ENCODE peak calls at places on chromosomes 1 and 21, in eight cellular contexts. One of them, this sample, is unnamed.

GRCh38 chr1:183040600-183040999 is 17.4 kb downstream of the LAMC1 start:
- DNase-seq in HCEC 1CT: no peak
- DNase-seq in T-helper 1 cell: no peak
- DNase-seq in stimulated activated CD4-positive, alpha-beta T cell treated with anti-CD3 and anti-CD28 coated beads, Interleukin-12 subunit alpha, Interleukin-12 subunit beta, amount 100 ng/mL, for 48 hours: no peak
- DNase-seq in cardiac fibroblast: no peak
- DNase-seq in hypothalamus: no peak
- DNase-seq in fibroblast of lung: no peak
- DNase-seq in lower lobe of right lung: no peak
- DNase-seq in this sample: no peak

GRCh38 chr1:25530348-25531081 is 12.9 kb upstream of the LDLRAP1 start:
- DNase-seq in stimulated activated CD4-positive, alpha-beta T cell treated with anti-CD3 and anti-CD28 coated beads, Interleukin-12 subunit alpha, Interleukin-12 subunit beta, amount 100 ng/mL, for 48 hours: no peak
- DNase-seq in cardiac fibroblast: no peak
- DNase-seq in fibroblast of lung: no peak
- DNase-seq in HCEC 1CT: no peak
- DNase-seq in T-helper 1 cell: no peak
- DNase-seq in lower lobe of right lung: no peak
- DNase-seq in hypothalamus: no peak
- DNase-seq in this sample: no peak

GRCh38 chr1:59718064-59718988 is 96.4 kb upstream of the HOOK1 start:
- DNase-seq in hypothalamus: no peak
- DNase-seq in lower lobe of right lung: no peak
- DNase-seq in cardiac fibroblast: no peak
- DNase-seq in T-helper 1 cell: no peak
- DNase-seq in fibroblast of lung: peak
- DNase-seq in HCEC 1CT: peak
- DNase-seq in stimulated activated CD4-positive, alpha-beta T cell treated with anti-CD3 and anti-CD28 coated beads, Interleukin-12 subunit alpha, Interleukin-12 subunit beta, amount 100 ng/mL, for 48 hours: no peak
- DNase-seq in this sample: no peak

GRCh38 chr1:33241866-33242265 is 14.4 kb upstream of the ZNF362 start:
- DNase-seq in fibroblast of lung: no peak
- DNase-seq in T-helper 1 cell: no peak
- DNase-seq in lower lobe of right lung: no peak
- DNase-seq in stimulated activated CD4-positive, alpha-beta T cell treated with anti-CD3 and anti-CD28 coated beads, Interleukin-12 subunit alpha, Interleukin-12 subunit beta, amount 100 ng/mL, for 48 hours: no peak
- DNase-seq in cardiac fibroblast: no peak
- DNase-seq in HCEC 1CT: no peak
- DNase-seq in hypothalamus: no peak
- DNase-seq in this sample: no peak

GRCh38 chr1:206897175-206897574 is at the start of gene IL24:
- DNase-seq in stimulated activated CD4-positive, alpha-beta T cell treated with anti-CD3 and anti-CD28 coated beads, Interleukin-12 subunit alpha, Interleukin-12 subunit beta, amount 100 ng/mL, for 48 hours: peak
- DNase-seq in HCEC 1CT: no peak
- DNase-seq in hypothalamus: no peak
- DNase-seq in T-helper 1 cell: no peak
- DNase-seq in fibroblast of lung: no peak
- DNase-seq in lower lobe of right lung: no peak
- DNase-seq in cardiac fibroblast: peak
- DNase-seq in this sample: no peak

GRCh38 chr1:92934395-92935378 is 26.6 kb downstream of the DIPK1A start:
- DNase-seq in HCEC 1CT: peak
- DNase-seq in hypothalamus: no peak
- DNase-seq in lower lobe of right lung: no peak
- DNase-seq in stimulated activated CD4-positive, alpha-beta T cell treated with anti-CD3 and anti-CD28 coated beads, Interleukin-12 subunit alpha, Interleukin-12 subunit beta, amount 100 ng/mL, for 48 hours: no peak
- DNase-seq in fibroblast of lung: peak
- DNase-seq in T-helper 1 cell: no peak
- DNase-seq in cardiac fibroblast: peak
- DNase-seq in this sample: no peak

GRCh38 chr1:58763214-58763613 is 20.6 kb downstream of the JUN start:
- DNase-seq in cardiac fibroblast: peak
- DNase-seq in T-helper 1 cell: no peak
- DNase-seq in lower lobe of right lung: no peak
- DNase-seq in hypothalamus: no peak
- DNase-seq in HCEC 1CT: peak
- DNase-seq in fibroblast of lung: peak
- DNase-seq in stimulated activated CD4-positive, alpha-beta T cell treated with anti-CD3 and anti-CD28 coated beads, Interleukin-12 subunit alpha, Interleukin-12 subunit beta, amount 100 ng/mL, for 48 hours: no peak
- DNase-seq in this sample: peak

GRCh38 chr1:50976890-50977574 is 7.0 kb downstream of the CDKN2C start:
- DNase-seq in lower lobe of right lung: no peak
- DNase-seq in cardiac fibroblast: peak
- DNase-seq in fibroblast of lung: peak
- DNase-seq in HCEC 1CT: peak
- DNase-seq in hypothalamus: no peak
- DNase-seq in T-helper 1 cell: no peak
- DNase-seq in stimulated activated CD4-positive, alpha-beta T cell treated with anti-CD3 and anti-CD28 coated beads, Interleukin-12 subunit alpha, Interleukin-12 subunit beta, amount 100 ng/mL, for 48 hours: no peak
- DNase-seq in this sample: no peak

GRCh38 chr21:27796106-27796505 is 829.2 kb upstream of the ADAMTS5 start:
- DNase-seq in lower lobe of right lung: no peak
- DNase-seq in HCEC 1CT: no peak
- DNase-seq in stimulated activated CD4-positive, alpha-beta T cell treated with anti-CD3 and anti-CD28 coated beads, Interleukin-12 subunit alpha, Interleukin-12 subunit beta, amount 100 ng/mL, for 48 hours: no peak
- DNase-seq in fibroblast of lung: peak
- DNase-seq in hypothalamus: no peak
- DNase-seq in cardiac fibroblast: peak
- DNase-seq in T-helper 1 cell: no peak
- DNase-seq in this sample: no peak

GRCh38 chr1:97791251-97791650 is 129.6 kb downstream of the DPYD start:
- DNase-seq in stimulated activated CD4-positive, alpha-beta T cell treated with anti-CD3 and anti-CD28 coated beads, Interleukin-12 subunit alpha, Interleukin-12 subunit beta, amount 100 ng/mL, for 48 hours: no peak
- DNase-seq in HCEC 1CT: no peak
- DNase-seq in cardiac fibroblast: no peak
- DNase-seq in fibroblast of lung: no peak
- DNase-seq in hypothalamus: no peak
- DNase-seq in lower lobe of right lung: no peak
- DNase-seq in T-helper 1 cell: no peak
- DNase-seq in this sample: no peak

GRCh38 chr21:34881421-34881820 is 167.7 kb downstream of the RUNX1 start:
- DNase-seq in HCEC 1CT: peak
- DNase-seq in T-helper 1 cell: no peak
- DNase-seq in cardiac fibroblast: peak
- DNase-seq in stimulated activated CD4-positive, alpha-beta T cell treated with anti-CD3 and anti-CD28 coated beads, Interleukin-12 subunit alpha, Interleukin-12 subunit beta, amount 100 ng/mL, for 48 hours: no peak
- DNase-seq in fibroblast of lung: peak
- DNase-seq in lower lobe of right lung: no peak
- DNase-seq in hypothalamus: no peak
- DNase-seq in this sample: no peak

GRCh38 chr1:29855761-29856160 is 619.4 kb downstream of the PTPRU start:
- DNase-seq in T-helper 1 cell: no peak
- DNase-seq in lower lobe of right lung: no peak
- DNase-seq in hypothalamus: no peak
- DNase-seq in HCEC 1CT: no peak
- DNase-seq in cardiac fibroblast: no peak
- DNase-seq in fibroblast of lung: no peak
- DNase-seq in stimulated activated CD4-positive, alpha-beta T cell treated with anti-CD3 and anti-CD28 coated beads, Interleukin-12 subunit alpha, Interleukin-12 subunit beta, amount 100 ng/mL, for 48 hours: no peak
- DNase-seq in this sample: no peak

GRCh38 chr1:244665771-244666217 is 12.9 kb downstream of the DESI2 start:
- DNase-seq in hypothalamus: no peak
- DNase-seq in fibroblast of lung: peak
- DNase-seq in lower lobe of right lung: no peak
- DNase-seq in T-helper 1 cell: no peak
- DNase-seq in HCEC 1CT: no peak
- DNase-seq in cardiac fibroblast: no peak
- DNase-seq in stimulated activated CD4-positive, alpha-beta T cell treated with anti-CD3 and anti-CD28 coated beads, Interleukin-12 subunit alpha, Interleukin-12 subunit beta, amount 100 ng/mL, for 48 hours: no peak
- DNase-seq in this sample: no peak

GRCh38 chr1:45001011-45001481 is 10.1 kb downstream of the HECTD3 start:
- DNase-seq in stimulated activated CD4-positive, alpha-beta T cell treated with anti-CD3 and anti-CD28 coated beads, Interleukin-12 subunit alpha, Interleukin-12 subunit beta, amount 100 ng/mL, for 48 hours: no peak
- DNase-seq in fibroblast of lung: no peak
- DNase-seq in T-helper 1 cell: no peak
- DNase-seq in hypothalamus: no peak
- DNase-seq in HCEC 1CT: no peak
- DNase-seq in cardiac fibroblast: no peak
- DNase-seq in lower lobe of right lung: peak
- DNase-seq in this sample: peak

GRCh38 chr1:6313382-6314265 is 52.7 kb upstream of the GPR153 start:
- DNase-seq in lower lobe of right lung: no peak
- DNase-seq in hypothalamus: no peak
- DNase-seq in T-helper 1 cell: no peak
- DNase-seq in stimulated activated CD4-positive, alpha-beta T cell treated with anti-CD3 and anti-CD28 coated beads, Interleukin-12 subunit alpha, Interleukin-12 subunit beta, amount 100 ng/mL, for 48 hours: no peak
- DNase-seq in fibroblast of lung: no peak
- DNase-seq in cardiac fibroblast: no peak
- DNase-seq in HCEC 1CT: no peak
- DNase-seq in this sample: no peak

GRCh38 chr21:46622226-46622625 is 13.2 kb upstream of the PRMT2 start:
- DNase-seq in fibroblast of lung: no peak
- DNase-seq in lower lobe of right lung: peak
- DNase-seq in cardiac fibroblast: peak
- DNase-seq in stimulated activated CD4-positive, alpha-beta T cell treated with anti-CD3 and anti-CD28 coated beads, Interleukin-12 subunit alpha, Interleukin-12 subunit beta, amount 100 ng/mL, for 48 hours: no peak
- DNase-seq in hypothalamus: peak
- DNase-seq in T-helper 1 cell: no peak
- DNase-seq in HCEC 1CT: no peak
- DNase-seq in this sample: no peak

GRCh38 chr1:29593601-29594382 is 357.5 kb downstream of the PTPRU start:
- DNase-seq in T-helper 1 cell: no peak
- DNase-seq in hypothalamus: no peak
- DNase-seq in stimulated activated CD4-positive, alpha-beta T cell treated with anti-CD3 and anti-CD28 coated beads, Interleukin-12 subunit alpha, Interleukin-12 subunit beta, amount 100 ng/mL, for 48 hours: no peak
- DNase-seq in lower lobe of right lung: no peak
- DNase-seq in cardiac fibroblast: no peak
- DNase-seq in fibroblast of lung: no peak
- DNase-seq in HCEC 1CT: no peak
- DNase-seq in this sample: no peak

GRCh38 chr1:203440780-203441179 is 34.8 kb upstream of the PRELP start:
- DNase-seq in T-helper 1 cell: no peak
- DNase-seq in fibroblast of lung: peak
- DNase-seq in stimulated activated CD4-positive, alpha-beta T cell treated with anti-CD3 and anti-CD28 coated beads, Interleukin-12 subunit alpha, Interleukin-12 subunit beta, amount 100 ng/mL, for 48 hours: no peak
- DNase-seq in lower lobe of right lung: peak
- DNase-seq in cardiac fibroblast: peak
- DNase-seq in HCEC 1CT: peak
- DNase-seq in hypothalamus: peak
- DNase-seq in this sample: no peak

This sample was measured in right lobe of liver.